ENCODE peak calls at places on chromosomes 12 and 14, in ten cellular contexts. A is mesothelial cell of epicardium; W is stimulated activated CD4-positive, alpha-beta T cell treated with anti-CD3 and anti-CD28 coated beads, Interleukin-12 subunit alpha, Interleukin-12 subunit beta, amount 100 ng/mL, for 4 hours; C is activated B cell treated with CpG ODN at 0.5 μM for 24 hours; H is NCI-H2081; S is cardiac fibroblast; J is hepatic stellate cell; G is GM12864; Y is progenitor cell of endocrine pancreas; B is NAMALWA. K is an unnamed sample.

GRCh38 chr12:14573118-14573517 is 5.4 kb upstream of the PLBD1 start:
- DNase-seq in Y (no peak), J (no peak), H (no peak), S (no peak), B (no peak), G (no peak), W (no peak), A (no peak), C (no peak), K (no peak)

GRCh38 chr14:100393906-100394732 is 71.0 kb downstream of the SLC25A47 start:
- DNase-seq in B (no peak), A (no peak), C (no peak), S (no peak), W (no peak), J (no peak), G (no peak), H (no peak), Y (no peak), K (no peak)

GRCh38 chr12:27185234-27186045 is 58.6 kb upstream of the STK38L start:
- DNase-seq in S (peak), H (no peak), A (no peak), B (no peak), J (no peak), C (no peak), W (no peak), G (peak), Y (no peak), K (no peak)

GRCh38 chr12:123270380-123271181 is 1.1 kb downstream of the CDK2AP1 start:
- DNase-seq in G (no peak), S (peak), C (peak), H (no peak), J (peak), W (peak), B (no peak), A (no peak), Y (no peak), K (no peak)

GRCh38 chr12:43789941-43790340 is 16.2 kb downstream of the TWF1 start:
- DNase-seq in S (peak), B (peak), A (no peak), J (no peak), C (no peak), H (no peak), Y (no peak), W (no peak), G (no peak), K (no peak)

GRCh38 chr12:91918431-91918830 is 227.2 kb downstream of the BTG1 start:
- DNase-seq in C (no peak), G (no peak), B (no peak), J (no peak), W (no peak), H (no peak), S (no peak), Y (no peak), A (no peak), K (no peak)

GRCh38 chr14:48193893-48194292 is 518.5 kb upstream of the MDGA2 start:
- DNase-seq in J (no peak), H (no peak), W (no peak), G (no peak), B (no peak), A (no peak), S (no peak), C (no peak), Y (no peak), K (no peak)

GRCh38 chr14:55073856-55074255 is 22.4 kb downstream of the MAPK1IP1L start:
- DNase-seq in J (peak), C (no peak), Y (no peak), W (no peak), A (no peak), S (peak), B (no peak), H (no peak), G (no peak), K (no peak)

GRCh38 chr12:64236549-64236948 is 14.5 kb upstream of the KICS2 start:
- DNase-seq in S (peak), W (no peak), B (no peak), H (no peak), Y (no peak), C (no peak), J (no peak), A (no peak), G (no peak), K (no peak)

GRCh38 chr14:22388669-22389625 is 200.1 kb downstream of the DAD1 start:
- DNase-seq in Y (no peak), H (no peak), A (no peak), G (no peak), C (no peak), S (peak), B (no peak), W (no peak), J (no peak), K (no peak)

GRCh38 chr12:3333583-3333982 is 157.4 kb upstream of the PRMT8 start:
- DNase-seq in Y (no peak), W (no peak), G (no peak), C (no peak), A (no peak), J (no peak), S (no peak), B (no peak), H (no peak), K (no peak)

GRCh38 chr12:46374286-46374685 is 1.7 kb upstream of the SLC38A2 start:
- DNase-seq in S (no peak), W (no peak), B (no peak), Y (no peak), J (no peak), C (no peak), H (no peak), A (no peak), G (no peak), K (no peak)

GRCh38 chr14:103607039-103607668 is 21.9 kb upstream of the KLC1 start:
- DNase-seq in A (no peak), B (peak), H (peak), J (peak), G (peak), W (peak), S (peak), Y (no peak), C (peak), K (no peak)

GRCh38 chr12:39235990-39236767 is 206.7 kb downstream of the KIF21A start:
- DNase-seq in S (peak), Y (no peak), C (no peak), B (no peak), J (no peak), G (no peak), A (no peak), W (no peak), H (no peak), K (no peak)

GRCh38 chr12:113577464-113578121 is 105.9 kb upstream of the LHX5 start:
- DNase-seq in G (no peak), B (no peak), W (no peak), J (no peak), H (no peak), C (no peak), A (no peak), S (no peak), Y (no peak), K (no peak)

GRCh38 chr12:23640754-23641153 is 308.7 kb downstream of the SOX5 start:
- DNase-seq in A (no peak), J (no peak), W (no peak), Y (no peak), H (peak), B (no peak), C (no peak), S (no peak), G (no peak), K (peak)

GRCh38 chr14:91399868-91400640 is 17.6 kb downstream of the CCDC88C start:
- DNase-seq in A (no peak), Y (no peak), C (peak), J (no peak), H (no peak), G (no peak), B (peak), W (peak), S (no peak), K (no peak)

GRCh38 chr12:104695453-104696148 is 238.9 kb downstream of the CHST11 start:
- DNase-seq in H (peak), J (peak), W (peak), A (no peak), Y (no peak), S (peak), C (peak), B (peak), G (no peak), K (peak)

GRCh38 chr12:89951050-89951693 is 242.5 kb upstream of the ATP2B1 start:
- DNase-seq in B (no peak), S (no peak), G (no peak), Y (no peak), A (no peak), W (no peak), J (no peak), C (no peak), H (no peak), K (no peak)

GRCh38 chr14:38716871-38717270 is 386.2 kb downstream of the SEC23A start:
- DNase-seq in W (no peak), B (peak), Y (no peak), J (no peak), C (no peak), A (no peak), G (no peak), H (no peak), S (no peak), K (no peak)

GRCh38 chr12:64104376-64104775 is 117.7 kb downstream of the KICS2 start:
- DNase-seq in W (no peak), B (no peak), C (no peak), S (peak), G (no peak), Y (no peak), A (no peak), H (no peak), J (no peak), K (no peak)

GRCh38 chr14:24690492-24690891 is 56.5 kb upstream of the GZMB start:
- DNase-seq in J (no peak), G (peak), S (no peak), W (no peak), H (no peak), A (no peak), C (no peak), Y (no peak), B (peak), K (no peak)

GRCh38 chr14:28321475-28322244 is 444.9 kb upstream of the FOXG1 start:
- DNase-seq in Y (no peak), G (no peak), S (peak), B (no peak), C (no peak), W (no peak), J (no peak), A (no peak), H (no peak), K (no peak)

GRCh38 chr14:77950371-77950770 is 150.5 kb downstream of the ADCK1 start:
- DNase-seq in A (no peak), B (no peak), G (no peak), C (no peak), S (no peak), J (no peak), H (no peak), W (no peak), Y (no peak), K (no peak)

GRCh38 chr14:23284654-23285529 is 1.0 kb downstream of the HOMEZ start:
- DNase-seq in B (peak), A (no peak), C (no peak), J (no peak), W (no peak), S (peak), Y (no peak), H (no peak), G (no peak), K (no peak)

GRCh38 chr12:14972816-14973215 is at the start of gene PDE6H:
- DNase-seq in A (no peak), G (no peak), J (no peak), B (no peak), S (no peak), C (no peak), H (no peak), W (no peak), Y (no peak), K (no peak)

GRCh38 chr12:121800694-121801600 is 2.9 kb upstream of the SETD1B start:
- DNase-seq in S (peak), H (peak), B (peak), Y (no peak), C (peak), A (no peak), J (peak), W (peak), G (no peak), K (no peak)

GRCh38 chr12:68240975-68241374 is 12.4 kb downstream of the IL22 start:
- DNase-seq in G (peak), Y (no peak), H (no peak), W (peak), C (no peak), A (no peak), S (peak), B (peak), J (no peak), K (no peak)

GRCh38 chr12:28388879-28389278 is 198.6 kb downstream of the CCDC91 start:
- DNase-seq in S (no peak), H (no peak), W (no peak), G (no peak), B (no peak), A (no peak), Y (no peak), J (no peak), C (no peak), K (no peak)

GRCh38 chr12:113237748-113238147 is 16.5 kb downstream of the TPCN1 start:
- DNase-seq in C (no peak), A (no peak), W (no peak), H (no peak), Y (no peak), B (no peak), J (no peak), G (no peak), S (no peak), K (no peak)

GRCh38 chr12:100020370-100020769 is 35.6 kb upstream of the ANKS1B start:
- DNase-seq in Y (no peak), H (no peak), G (no peak), C (no peak), S (no peak), A (no peak), J (no peak), W (no peak), B (no peak), K (no peak)

GRCh38 chr14:100279563-100279962 is 26.7 kb downstream of the SLC25A29 start:
- DNase-seq in H (no peak), J (no peak), W (no peak), C (no peak), S (no peak), A (no peak), G (no peak), Y (no peak), B (no peak), K (no peak)

GRCh38 chr12:80268924-80269749 is 169.8 kb downstream of the OTOGL start:
- DNase-seq in J (peak), B (no peak), C (no peak), S (peak), G (no peak), H (no peak), W (no peak), A (no peak), Y (no peak), K (no peak)

GRCh38 chr12:51528852-51529545 is 62.0 kb upstream of the SCN8A start:
- DNase-seq in Y (no peak), A (no peak), C (no peak), J (no peak), W (no peak), B (no peak), H (no peak), S (no peak), G (no peak), K (no peak)

GRCh38 chr12:42725839-42726238 is 136.3 kb upstream of the PRICKLE1 start:
- DNase-seq in H (no peak), Y (no peak), G (no peak), C (no peak), S (peak), J (peak), B (no peak), W (no peak), A (no peak), K (no peak)